ENCODE peak calls at places on chromosomes 1 and 21, in seven cellular contexts. S, K, A, B, M, J and N are unnamed samples.

GRCh38 chr1:51616903-51617708 is at the start of gene OSBPL9:
- ATAC-seq in J (peak; percentile 90), K (peak; percentile 98), B (peak; percentile 96), M (peak; percentile 95), A (peak; percentile 96), S (peak; percentile 90), N (peak; percentile 94)

GRCh38 chr1:18041107-18041506 is 66.5 kb upstream of the IGSF21 start:
- ATAC-seq in M (peak; percentile 29), S (peak; percentile 71), A (peak; percentile 71), J (no peak), B (peak; percentile 49), K (no peak), N (peak; percentile 81)

GRCh38 chr1:165376041-165376810 is 19.7 kb upstream of the LMX1A start:
- ATAC-seq in K (peak; percentile 70), M (peak; percentile 99), B (peak; percentile 97), J (peak; percentile 76), A (peak; percentile 94), S (peak; percentile 89), N (peak; percentile 96)

GRCh38 chr1:162136760-162137537 is 67.5 kb downstream of the NOS1AP start:
- ATAC-seq in S (peak; percentile 79), K (no peak), B (peak; percentile 45), A (peak; percentile 52), M (no peak), J (no peak), N (peak; percentile 66)

GRCh38 chr1:20685099-20685662 is 24.0 kb upstream of the DDOST start:
- ATAC-seq in A (peak; percentile 74), S (peak; percentile 68), J (no peak), M (peak; percentile 82), K (peak; percentile 45), B (peak; percentile 88), N (peak; percentile 42)

GRCh38 chr1:200558866-200559459 is 61.6 kb downstream of the KIF14 start:
- ATAC-seq in K (no peak), M (peak; percentile 31), A (no peak), J (peak; percentile 89), B (no peak), S (peak; percentile 72), N (no peak)

GRCh38 chr1:145785481-145785880 is 38.4 kb downstream of the RNF115 start:
- ATAC-seq in J (no peak), K (no peak), B (peak; percentile 25), M (no peak), A (no peak), S (peak; percentile 28), N (no peak)

GRCh38 chr1:110067429-110067956 is 3.0 kb downstream of the ALX3 start:
- ATAC-seq in B (no peak), M (no peak), A (no peak), K (no peak), S (no peak), J (no peak), N (no peak)

GRCh38 chr1:203296456-203297073 is 8.8 kb upstream of the BTG2 start:
- ATAC-seq in K (no peak), B (peak; percentile 25), S (no peak), J (no peak), M (peak; percentile 14), A (no peak), N (peak; percentile 21)

GRCh38 chr1:154574715-154575114 is 7.1 kb downstream of the CHRNB2 start:
- ATAC-seq in B (no peak), A (no peak), K (no peak), M (no peak), S (no peak), J (no peak), N (no peak)

GRCh38 chr1:227305894-227306626 is 12.2 kb downstream of the CDC42BPA start:
- ATAC-seq in K (no peak), S (no peak), M (no peak), B (no peak), J (no peak), A (no peak), N (no peak)

GRCh38 chr1:172400073-172400737 is 20.3 kb upstream of the C1orf105 start:
- ATAC-seq in A (no peak), J (no peak), M (no peak), B (no peak), K (no peak), S (no peak), N (no peak)

GRCh38 chr1:5810553-5811270 is 181.5 kb downstream of the NPHP4 start:
- ATAC-seq in J (no peak), B (no peak), S (no peak), A (no peak), M (no peak), K (no peak), N (no peak)

GRCh38 chr1:21946836-21947587 is 9.9 kb upstream of the HSPG2 start:
- ATAC-seq in M (peak; percentile 44), S (peak; percentile 86), A (peak; percentile 65), B (peak; percentile 40), J (peak; percentile 74), K (peak; percentile 31), N (no peak)

GRCh38 chr1:97277891-97278662 is 556.5 kb downstream of the PTBP2 start:
- ATAC-seq in S (no peak), J (no peak), A (peak; percentile 50), K (peak; percentile 77), M (no peak), B (no peak), N (no peak)

GRCh38 chr1:161950377-161950776 is 73.3 kb downstream of the OLFML2B start:
- ATAC-seq in J (no peak), M (no peak), B (no peak), A (no peak), S (no peak), K (no peak), N (no peak)

GRCh38 chr1:18191868-18192155 is 84.2 kb downstream of the IGSF21 start:
- ATAC-seq in M (no peak), J (no peak), B (no peak), A (no peak), K (no peak), S (no peak), N (no peak)

GRCh38 chr1:25770541-25771245 is 29.3 kb upstream of the SELENON start:
- ATAC-seq in B (peak; percentile 32), K (no peak), J (no peak), M (peak; percentile 61), A (no peak), S (peak; percentile 3), N (no peak)

GRCh38 chr1:89611721-89612120 is 21.2 kb upstream of the LRRC8C start:
- ATAC-seq in A (no peak), B (no peak), K (no peak), M (no peak), S (no peak), J (no peak), N (no peak)

GRCh38 chr1:154712166-154712838 is 104.3 kb upstream of the ADAR start:
- ATAC-seq in K (no peak), S (no peak), M (no peak), A (no peak), B (no peak), J (no peak), N (no peak)

GRCh38 chr21:27397578-27397977 is 430.7 kb upstream of the ADAMTS5 start:
- ATAC-seq in M (no peak), J (no peak), S (no peak), B (no peak), A (no peak), K (no peak), N (no peak)

GRCh38 chr1:180603850-180604226 is 28.0 kb upstream of the XPR1 start:
- ATAC-seq in A (no peak), K (peak; percentile 30), B (no peak), M (no peak), S (no peak), J (peak; percentile 3), N (no peak)

GRCh38 chr1:226635456-226635941 is 86.9 kb downstream of the STUM start:
- ATAC-seq in A (no peak), B (no peak), K (no peak), M (no peak), J (no peak), S (no peak), N (no peak)

GRCh38 chr1:9758559-9759121 is 65.1 kb downstream of the CLSTN1 start:
- ATAC-seq in S (no peak), J (no peak), K (no peak), M (no peak), A (no peak), B (peak; percentile 71), N (no peak)

GRCh38 chr1:153616885-153617428 is 832 bp upstream of the S100A14 start:
- ATAC-seq in K (no peak), S (no peak), A (peak; percentile 36), B (peak; percentile 69), J (no peak), M (peak; percentile 10), N (no peak)

GRCh38 chr1:226698659-226699058 is 40.4 kb downstream of the ITPKB start:
- ATAC-seq in B (no peak), S (no peak), M (no peak), A (no peak), J (no peak), K (no peak), N (no peak)

GRCh38 chr1:225477296-225477911 is 49.6 kb upstream of the LBR start:
- ATAC-seq in S (no peak), K (no peak), M (no peak), A (no peak), B (no peak), J (no peak), N (no peak)

GRCh38 chr21:42092805-42093590 is 21.9 kb downstream of the UMODL1 start:
- ATAC-seq in K (no peak), B (no peak), A (no peak), S (no peak), M (no peak), J (no peak), N (no peak)
- H3K4me1 ChIP-seq in K (no peaks in the 10 kb centered on the region), B (peaks cover 4% of the 10 kb centered on the region), A (peaks cover 13% of the 10 kb centered on the region), S (no peaks in the 10 kb centered on the region), M (no peaks in the 10 kb centered on the region), J (no peaks in the 10 kb centered on the region), N (peaks cover 12% of the 10 kb centered on the region)

GRCh38 chr1:236541710-236542109 is 17.9 kb downstream of the LGALS8 start:
- ATAC-seq in A (no peak), B (no peak), J (no peak), S (no peak), K (no peak), M (no peak), N (no peak)
- H3K4me1 ChIP-seq in A (no peaks in the 10 kb centered on the region), B (no peaks in the 10 kb centered on the region), J (no peaks in the 10 kb centered on the region), S (no peaks in the 10 kb centered on the region), K (peaks cover under 1% of the 10 kb centered on the region), M (no peaks in the 10 kb centered on the region), N (no peaks in the 10 kb centered on the region)

DNA sequence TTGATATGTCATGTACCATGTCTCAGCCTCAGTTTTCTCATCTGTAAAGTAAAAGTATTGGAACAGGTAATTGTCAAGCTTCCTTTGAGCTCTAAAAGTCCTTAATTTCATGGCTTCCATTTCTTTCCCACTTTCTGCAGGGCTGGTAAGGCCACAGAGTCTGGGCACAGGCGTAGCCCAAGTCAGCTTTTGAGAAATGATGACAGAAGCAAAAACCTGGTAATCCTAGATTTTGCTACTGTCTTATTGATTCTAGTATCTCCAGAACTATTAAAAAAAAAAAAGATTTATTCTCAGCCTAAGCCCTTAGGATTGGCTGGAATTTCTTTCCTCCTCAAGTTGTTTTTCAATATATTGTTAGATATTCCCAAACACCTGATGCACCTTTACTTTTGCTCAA is 31.3 kb downstream of the PLXNA2 start:
- ATAC-seq in M (no peak), S (no peak), K (no peak), A (no peak), J (no peak), B (no peak), N (no peak)
- H3K4me1 ChIP-seq in M (peaks cover 4% of the 10 kb centered on the region), S (no peaks in the 10 kb centered on the region), K (peaks cover 34% of the 10 kb centered on the region), A (peaks cover 61% of the 10 kb centered on the region), J (peaks cover 4% of the 10 kb centered on the region), B (peaks cover 29% of the 10 kb centered on the region), N (peaks cover 19% of the 10 kb centered on the region)

DNA sequence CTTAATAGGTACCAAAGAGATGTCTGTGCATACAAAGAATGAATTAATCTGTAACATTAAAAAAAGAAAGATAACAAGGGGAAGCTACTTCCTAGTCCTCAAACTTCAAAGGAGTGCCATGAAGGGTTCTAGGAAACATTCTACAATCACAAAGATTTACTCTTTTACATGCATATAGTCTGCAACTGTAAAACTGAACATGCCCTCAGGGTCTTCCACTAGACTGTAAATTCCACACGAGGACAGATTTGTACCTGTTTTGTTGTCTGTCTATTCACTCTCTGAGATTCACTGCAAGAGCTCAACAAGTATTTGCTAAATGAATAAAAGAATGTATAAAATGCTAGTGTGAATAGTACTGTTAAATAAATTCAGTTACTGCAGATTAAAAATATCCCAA is 4.4 kb downstream of the JAK1 start:
- ATAC-seq in A (no peak), B (no peak), M (no peak), S (no peak), J (no peak), K (no peak), N (no peak)
- H3K4me1 ChIP-seq in A (peaks cover 47% of the 10 kb centered on the region), B (peaks cover 18% of the 10 kb centered on the region), M (peaks cover 13% of the 10 kb centered on the region), S (no peaks in the 10 kb centered on the region), J (peaks cover 34% of the 10 kb centered on the region), K (peaks cover 50% of the 10 kb centered on the region), N (peaks cover 13% of the 10 kb centered on the region)